ENCODE peak calls at places on chromosomes 16 and 17, in four cellular contexts. R is K562, W is HepG2, J is GM12878. C is an unnamed sample.

GRCh38 chr16:27844826-27845225 is 218.7 kb downstream of the GSG1L start:
- DNase-seq in R (no peak), W (no peak), J (no peak), C (peak; percentile 4)

GRCh38 chr17:80175411-80175810 is 5.6 kb downstream of the CARD14 start:
- DNase-seq in R (no peak), W (no peak), J (no peak), C (no peak)

GRCh38 chr17:37813753-37814152 is 68.9 kb upstream of the HNF1B start:
- DNase-seq in R (no peak), W (no peak), J (no peak), C (no peak)

GRCh38 chr17:56897646-56898424 is 16.0 kb downstream of the TRIM25 start:
- DNase-seq in R (no peak), W (no peak), J (no peak), C (no peak)

GRCh38 chr16:89880477-89881367 is 7.3 kb downstream of the TCF25 start:
- DNase-seq in R (no peak), W (no peak), J (no peak), C (no peak)

GRCh38 chr17:40099627-40100418 is 566 bp downstream of the NR1D1 start:
- DNase-seq in R (no peak), W (no peak), J (no peak), C (no peak)

GRCh38 chr16:84616515-84616914 is 1.4 kb downstream of the COTL1 start:
- DNase-seq in R (no peak), W (no peak), J (no peak), C (no peak)

GRCh38 chr16:64983983-64984382 is 137.9 kb downstream of the CDH11 start:
- DNase-seq in R (peak; percentile 24), W (peak; percentile 5), J (no peak), C (peak; percentile 78)

GRCh38 chr16:68311316-68311620 is 449 bp downstream of the PRMT7 start:
- DNase-seq in R (no peak), W (peak; percentile 46), J (no peak), C (no peak)

GRCh38 chr17:75749545-75750389 is 15.2 kb downstream of the GALK1 start:
- DNase-seq in R (peak; percentile 81), W (peak; percentile 67), J (no peak), C (peak; percentile 91)

GRCh38 chr17:73952136-73952497 is 251.4 kb upstream of the RPL38 start:
- DNase-seq in R (no peak), W (no peak), J (no peak), C (no peak)

GRCh38 chr17:80829166-80829813 is 162.4 kb upstream of the CHMP6 start:
- DNase-seq in R (no peak), W (no peak), J (no peak), C (no peak)

GRCh38 chr17:71505200-71505599 is 615.6 kb upstream of the SOX9 start:
- DNase-seq in R (no peak), W (no peak), J (no peak), C (no peak)

GRCh38 chr16:66662445-66663194 is 33.9 kb downstream of the CMTM4 start:
- DNase-seq in R (peak; percentile 35), W (peak; percentile 64), J (no peak), C (no peak)

GRCh38 chr16:80824623-80825364 is 20.4 kb upstream of the CDYL2 start:
- DNase-seq in R (peak; percentile 46), W (peak; percentile 59), J (peak; percentile 7), C (peak; percentile 17)

GRCh38 chr17:19646788-19647696 is 1.5 kb upstream of the ALDH3A2 start:
- DNase-seq in R (no peak), W (peak; percentile 69), J (no peak), C (no peak)

GRCh38 chr16:64311241-64311640 is 810.6 kb downstream of the CDH11 start:
- DNase-seq in R (no peak), W (no peak), J (no peak), C (no peak)

GRCh38 chr16:81705261-81705660 is 73.8 kb upstream of the PLCG2 start:
- DNase-seq in R (no peak), W (no peak), J (no peak), C (no peak)

GRCh38 chr17:38568274-38568673 is 37.5 kb downstream of the SRCIN1 start:
- DNase-seq in R (no peak), W (no peak), J (no peak), C (peak; percentile 52)

GRCh38 chr16:47386201-47386718 is 74.6 kb downstream of the ITFG1 start:
- DNase-seq in R (no peak), W (no peak), J (no peak), C (no peak)

DNA sequence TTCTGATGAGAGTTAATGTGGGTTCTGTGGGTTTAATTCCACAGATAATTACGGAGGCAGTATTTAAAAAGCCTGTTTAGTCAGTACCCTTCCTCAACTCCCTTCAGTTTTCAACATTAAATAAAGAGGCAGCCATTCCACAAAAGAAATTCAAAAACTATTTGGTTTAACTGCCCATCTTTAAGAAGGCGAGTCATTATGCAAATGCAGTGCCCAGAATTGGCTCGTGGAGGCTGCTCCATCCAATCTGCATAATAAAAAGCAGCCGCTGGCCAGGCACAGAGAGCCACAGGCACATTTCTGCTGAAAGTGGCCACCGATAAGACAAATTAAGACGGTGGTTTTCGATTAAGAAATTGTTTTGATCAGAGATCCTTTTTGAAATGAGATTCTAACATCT is 194.4 kb upstream of the TOX3 start:
- DNase-seq in R (no peak), W (no peak), J (no peak), C (peak; percentile 45)
- TF ChIP-seq CBFB in R (no peak), W (no peak), J (no peak), C (no peak)

GRCh38 chr16:10676284-10676683 is 18.4 kb downstream of the TEKT5 start:
- DNase-seq in R (no peak), W (no peak), J (no peak), C (no peak)

GRCh38 chr16:10671729-10672128 is 23.0 kb downstream of the TEKT5 start:
- DNase-seq in R (no peak), W (no peak), J (no peak), C (no peak)

GRCh38 chr16:10678655-10679054 is 16.1 kb downstream of the TEKT5 start:
- DNase-seq in R (no peak), W (no peak), J (no peak), C (no peak)

GRCh38 chr16:10675861-10676260 is 18.9 kb downstream of the TEKT5 start:
- DNase-seq in R (no peak), W (no peak), J (no peak), C (no peak)

GRCh38 chr16:10675221-10675620 is 19.5 kb downstream of the TEKT5 start:
- DNase-seq in R (no peak), W (no peak), J (no peak), C (no peak)
- TF ChIP-seq NR2C2 in R (no peak), W (no peak), J (no peak), C (no peak)

GRCh38 chr17:29835438-29836351 is 94.3 kb downstream of the SSH2 start:
- DNase-seq in R (no peak), W (no peak), J (no peak), C (no peak)

GRCh38 chr17:29838961-29839360 is 91.1 kb downstream of the SSH2 start:
- DNase-seq in R (no peak), W (no peak), J (no peak), C (peak; percentile 53)

GRCh38 chr17:29833801-29834200 is 96.2 kb downstream of the SSH2 start:
- DNase-seq in R (no peak), W (no peak), J (no peak), C (no peak)

GRCh38 chr17:29837531-29837930 is 92.5 kb downstream of the SSH2 start:
- DNase-seq in R (no peak), W (no peak), J (no peak), C (no peak)

GRCh38 chr17:29836643-29837042 is 93.4 kb downstream of the SSH2 start:
- DNase-seq in R (no peak), W (no peak), J (no peak), C (no peak)
- TF ChIP-seq CBFB in R (no peak), W (no peak), J (no peak), C (no peak)

GRCh38 chr16:17062676-17063075 is 408.1 kb downstream of the XYLT1 start:
- DNase-seq in R (no peak), W (no peak), J (no peak), C (no peak)

GRCh38 chr16:17063156-17063555 is 407.6 kb downstream of the XYLT1 start:
- DNase-seq in R (no peak), W (no peak), J (no peak), C (no peak)

GRCh38 chr16:17058471-17058870 is 412.3 kb downstream of the XYLT1 start:
- DNase-seq in R (no peak), W (no peak), J (no peak), C (no peak)

GRCh38 chr16:17056666-17057065 is 414.1 kb downstream of the XYLT1 start:
- DNase-seq in R (no peak), W (no peak), J (no peak), C (no peak)

GRCh38 chr16:17061326-17061725 is 409.4 kb downstream of the XYLT1 start:
- DNase-seq in R (no peak), W (no peak), J (no peak), C (no peak)
- TF ChIP-seq NR2C2 in R (no peak), W (no peak), J (no peak), C (no peak)

GRCh38 chr17:32551186-32551955 is 64.6 kb downstream of the CDK5R1 start:
- DNase-seq in R (no peak), W (no peak), J (peak; percentile 71), C (no peak)
- TF ChIP-seq CBFB in R (no peak), W (no peak), J (peak; percentile 55), C (no peak)

GRCh38 chr17:16371742-16372141 is 9.1 kb upstream of the UBB start:
- DNase-seq in R (no peak), W (no peak), J (no peak), C (no peak)
- TF ChIP-seq NR2C2 in R (no peak), W (no peak), J (no peak), C (no peak)

GRCh38 chr16:2854700-2855309 is 3.2 kb downstream of the PRSS22 start:
- DNase-seq in R (peak; percentile 57), W (no peak), J (no peak), C (peak; percentile 65)
- TF ChIP-seq CBFB in R (no peak), W (no peak), J (no peak), C (no peak)

GRCh38 chr16:7137560-7138330 is 194.9 kb upstream of the RBFOX1 start:
- DNase-seq in R (no peak), W (peak; percentile 49), J (no peak), C (no peak)
- TF ChIP-seq NR2C2 in R (no peak), W (no peak), J (no peak), C (no peak)